ENCODE peak calls at places on chromosomes 16 and 17, in four cellular contexts. X, K, N and M are unnamed samples.

GRCh38 chr16:49494386-49495150 is 121.0 kb downstream of the C16orf78 start:
- DNase-seq in X (no peak), K (no peak), N (no peak), M (no peak)

GRCh38 chr17:50184611-50185398 is 16.6 kb downstream of the COL1A1 start:
- DNase-seq in N (no peak), K (no peak), X (peak; percentile 46), M (no peak)

GRCh38 chr16:87658564-87659225 is 56.4 kb downstream of the JPH3 start:
- DNase-seq in N (no peak), K (no peak), X (no peak), M (no peak)

GRCh38 chr17:9202572-9202971 is 181.3 kb downstream of the NTN1 start:
- DNase-seq in K (no peak), X (no peak), N (no peak), M (no peak)

GRCh38 chr17:63918305-63918704 is 334 bp downstream of the GH1 start:
- DNase-seq in N (peak; percentile 55), K (no peak), X (no peak), M (no peak)

GRCh38 chr17:81960130-81960958 is 643 bp downstream of the NOTUM start:
- DNase-seq in N (peak; percentile 88), X (no peak), K (no peak), M (no peak)

GRCh38 chr17:42361781-42362186 is 26.5 kb downstream of the STAT3 start:
- DNase-seq in X (no peak), N (no peak), K (no peak), M (no peak)

GRCh38 chr16:31002252-31002700 is 8.2 kb downstream of the STX1B start:
- DNase-seq in K (no peak), X (no peak), N (no peak), M (no peak)

GRCh38 chr17:44972953-44973352 is 4.8 kb upstream of the C1QL1 start:
- DNase-seq in X (no peak), K (no peak), N (no peak), M (no peak)

GRCh38 chr17:76529643-76530488 is 7.6 kb downstream of the CYGB start:
- DNase-seq in N (peak; percentile 70), X (peak; percentile 24), K (no peak), M (no peak)

GRCh38 chr17:9389116-9389515 is 186.5 kb downstream of the STX8 start:
- DNase-seq in K (no peak), X (no peak), N (no peak), M (peak; percentile 34)

GRCh38 chr16:3868556-3868955 is 12.0 kb downstream of the CREBBP start:
- DNase-seq in X (no peak), K (no peak), N (no peak), M (no peak)

GRCh38 chr17:1830288-1830687 is 483 bp downstream of the RPA1 start:
- DNase-seq in K (peak; percentile 9), X (no peak), N (no peak), M (no peak)

GRCh38 chr17:70230883-70231282 is 61.6 kb downstream of the KCNJ2 start:
- DNase-seq in K (no peak), N (no peak), X (no peak), M (no peak)

GRCh38 chr17:57401556-57402488 is 145.5 kb downstream of the MSI2 start:
- DNase-seq in K (no peak), N (no peak), X (no peak), M (no peak)

GRCh38 chr16:75351183-75351582 is 82.1 kb downstream of the CFDP1 start:
- DNase-seq in N (no peak), K (no peak), X (no peak), M (no peak)

GRCh38 chr16:55842369-55843104 is 9.6 kb upstream of the CES1 start:
- DNase-seq in K (peak; percentile 22), X (no peak), N (no peak), M (no peak)

GRCh38 chr16:85917012-85917411 is 18.1 kb downstream of the IRF8 start:
- DNase-seq in K (no peak), N (peak; percentile 45), X (no peak), M (no peak)

GRCh38 chr17:77666881-77667395 is 291.6 kb upstream of the TNRC6C start:
- DNase-seq in N (no peak), X (no peak), K (no peak), M (peak; percentile 40)

GRCh38 chr17:82948081-82948511 is 108.3 kb upstream of the ZNF750 start:
- DNase-seq in X (no peak), N (peak; percentile 31), K (no peak), M (no peak)

GRCh38 chr16:84093120-84093878 is 23.4 kb downstream of the MBTPS1 start:
- DNase-seq in N (no peak), X (no peak), K (no peak), M (no peak)

GRCh38 chr17:12983986-12984932 is 33.6 kb downstream of the ELAC2 start:
- DNase-seq in K (no peak), X (peak; percentile 53), N (peak; percentile 90), M (no peak)

GRCh38 chr16:58638148-58639036 is 8.8 kb upstream of the CNOT1 start:
- DNase-seq in K (no peak), N (peak; percentile 78), X (no peak), M (no peak)

GRCh38 chr17:74276561-74277009 is 2.6 kb downstream of the DNAI2 start:
- DNase-seq in X (no peak), K (no peak), N (no peak), M (no peak)

GRCh38 chr17:44308865-44309264 is 464 bp downstream of the RUNDC3A start:
- DNase-seq in K (no peak), X (no peak), N (no peak), M (no peak)

GRCh38 chr17:4998666-4999428 is 1.1 kb downstream of the KIF1C start:
- DNase-seq in N (peak; percentile 73), K (no peak), X (no peak), M (no peak)

GRCh38 chr17:42639484-42640474 is 19.3 kb upstream of the TUBG2 start:
- DNase-seq in N (no peak), X (no peak), K (no peak), M (no peak)

GRCh38 chr17:33014751-33015150 is 23.1 kb downstream of the SPACA3 start:
- DNase-seq in N (no peak), K (no peak), X (no peak), M (no peak)

GRCh38 chr17:75723201-75723930 is 2.1 kb downstream of the ITGB4 start:
- DNase-seq in N (no peak), K (peak; percentile 65), X (no peak), M (no peak)

GRCh38 chr17:61335845-61336655 is 63.6 kb upstream of the TBX2 start:
- DNase-seq in N (peak; percentile 79), X (no peak), K (peak; percentile 62), M (no peak)

GRCh38 chr16:56967733-56968132 is 6.0 kb downstream of the CETP start:
- DNase-seq in K (no peak), N (no peak), X (no peak), M (no peak)

GRCh38 chr16:81709369-81709900 is 69.7 kb upstream of the PLCG2 start:
- DNase-seq in X (no peak), K (no peak), N (no peak), M (no peak)

GRCh38 chr16:81706327-81707295 is 72.5 kb upstream of the PLCG2 start:
- DNase-seq in N (peak; percentile 33), K (no peak), X (no peak), M (no peak)

GRCh38 chr16:81708459-81709368 is 70.4 kb upstream of the PLCG2 start:
- DNase-seq in K (no peak), N (peak; percentile 76), X (no peak), M (no peak)

GRCh38 chr16:81705261-81705660 is 73.8 kb upstream of the PLCG2 start:
- DNase-seq in N (peak; percentile 29), X (no peak), K (no peak), M (no peak)

DNA sequence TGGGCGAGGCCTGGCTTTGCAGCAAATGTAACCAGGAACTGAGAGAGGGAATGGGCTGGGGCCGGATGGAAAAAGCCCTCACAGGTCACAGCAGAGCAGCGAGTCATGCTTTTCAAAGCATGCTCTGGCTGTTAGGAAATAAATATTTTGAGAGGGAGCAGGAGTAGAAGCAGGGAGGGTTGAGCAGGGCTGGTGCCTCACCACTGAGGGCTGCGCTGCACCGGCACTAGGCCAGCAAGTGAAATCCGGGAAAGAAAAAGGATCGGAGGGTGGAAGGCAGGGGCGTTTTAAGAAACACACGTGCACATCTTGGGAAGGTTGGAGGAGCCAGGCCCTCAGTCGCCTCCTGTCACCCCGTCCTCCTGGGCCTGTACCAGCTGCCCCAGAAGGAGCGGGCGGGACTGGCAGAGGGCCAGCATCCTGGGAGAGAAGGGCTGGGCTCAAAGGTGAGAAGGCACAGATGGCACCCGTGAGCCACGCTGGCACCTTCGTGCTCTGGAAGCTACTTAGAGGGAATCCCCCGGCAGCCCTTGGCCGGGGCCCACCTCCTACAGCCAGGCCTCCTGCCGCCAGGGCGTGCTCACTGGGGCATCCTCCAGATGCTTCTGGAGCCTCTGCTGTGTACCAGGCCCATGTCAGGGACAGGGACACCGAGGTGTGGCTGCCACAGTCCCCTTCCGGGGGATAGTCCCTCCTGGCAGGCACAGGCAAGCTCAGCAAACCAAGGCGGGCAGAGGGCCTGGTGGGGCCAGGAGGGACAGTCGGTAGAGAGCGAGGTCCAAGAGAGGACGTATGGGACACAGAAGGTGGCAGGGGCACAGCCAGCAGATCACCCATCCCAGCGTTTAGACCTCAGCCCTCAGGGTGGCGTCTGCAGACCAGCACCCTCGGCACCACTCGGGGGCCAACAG is 71.4 kb upstream of the PLCG2 start:
- DNase-seq in X (no peak), K (no peak), N (peak; percentile 73), M (no peak)
- H3K36me3 ChIP-seq in X (peaks cover 13% of the 10 kb centered on the region), K (peaks cover 8% of the 10 kb centered on the region), N (peaks cover 19% of the 10 kb centered on the region), M (peaks cover 13% of the 10 kb centered on the region)

DNA sequence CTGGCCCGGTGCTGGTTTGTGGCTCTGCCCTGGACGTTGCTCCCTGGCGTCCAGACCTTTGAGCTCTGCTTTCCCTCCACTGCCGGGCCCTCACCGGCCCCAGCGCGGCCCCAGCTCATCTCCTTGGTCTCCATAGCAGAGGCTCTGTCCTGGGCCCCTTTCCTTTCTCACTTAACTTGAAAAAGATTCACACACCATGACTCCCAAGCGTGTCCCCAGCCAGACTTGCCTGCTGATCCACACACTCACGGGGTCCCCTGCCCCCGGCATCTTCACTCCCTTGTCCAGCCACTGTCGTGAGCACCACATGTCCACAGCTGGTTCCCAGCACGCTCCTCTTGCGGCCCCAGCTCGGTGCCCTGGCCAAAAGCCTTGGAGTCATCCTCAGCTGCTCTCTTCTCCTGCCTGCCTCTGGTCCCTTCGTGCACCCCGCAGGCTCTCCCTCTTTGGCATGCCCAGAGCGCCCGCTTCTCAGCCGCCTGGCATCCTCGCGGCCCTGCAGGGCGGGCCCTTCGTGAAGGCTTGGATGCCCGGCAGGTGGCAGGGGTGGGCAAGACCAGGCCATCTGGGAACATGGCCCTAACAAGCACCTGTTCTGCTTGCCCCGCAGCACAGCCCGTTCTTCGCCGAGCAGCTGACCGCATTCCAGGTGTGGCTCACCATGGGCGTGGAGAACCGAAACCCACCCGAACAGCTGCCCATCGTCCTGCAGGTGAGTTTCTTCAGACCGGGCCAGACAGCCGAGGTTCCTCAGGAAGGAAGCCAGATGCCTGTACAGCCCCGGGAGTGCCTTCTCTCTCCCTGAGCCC is 145.6 kb upstream of the CHMP6 start:
- DNase-seq in X (no peak), N (peak; percentile 48), K (no peak), M (peak; percentile 74)
- TF ChIP-seq CTCF in X (no peak), N (no peak), K (no peak), M (peak; percentile 39)

GRCh38 chr16:24609417-24609739 is 70.0 kb downstream of the RBBP6 start:
- DNase-seq in X (no peak), K (no peak), N (no peak), M (no peak)
- H3K27me3 ChIP-seq in X (no peaks in the 10 kb centered on the region), K (peaks cover 2% of the 10 kb centered on the region), N (peaks cover 3% of the 10 kb centered on the region), M (no peaks in the 10 kb centered on the region)

DNA sequence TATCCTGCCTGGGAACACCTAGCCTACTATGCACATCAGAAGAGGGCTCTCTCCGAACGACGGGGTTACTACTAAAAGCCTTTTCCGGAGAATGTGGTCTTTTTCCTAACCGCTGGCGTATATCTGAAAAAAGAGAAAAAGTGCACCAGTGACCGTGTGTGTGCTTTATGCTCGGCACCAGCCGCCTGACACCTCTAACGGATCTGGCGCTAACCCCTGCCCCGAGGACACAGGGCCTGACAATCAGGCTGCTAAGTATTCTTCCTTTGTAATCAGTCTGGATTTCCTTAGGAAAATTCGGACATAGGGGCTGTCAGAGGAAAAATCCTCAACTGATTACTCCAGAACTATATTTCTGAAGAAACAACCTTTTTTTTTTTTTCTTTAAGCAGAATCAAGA is 13.4 kb upstream of the ITGAE start:
- DNase-seq in N (no peak), X (no peak), K (no peak), M (no peak)
- H3K36me3 ChIP-seq in N (peaks cover 78% of the 10 kb centered on the region), X (peaks cover 70% of the 10 kb centered on the region), K (peaks cover 24% of the 10 kb centered on the region), M (peaks cover 24% of the 10 kb centered on the region)